ENCODE peak calls at places on chromosomes 13 and 19, in six cellular contexts. J is HCT116, V is A549, C is Panc1, F is HepG2, T is GM23338. L is an unnamed sample.

GRCh38 chr19:33667141-33667540 is 45.4 kb downstream of the CHST8 start:
- DNase-seq in T (no peak), V (no peak), F (no peak), J (no peak), C (no peak), L (no peak)

GRCh38 chr13:48660356-48661076 is 6.8 kb downstream of the CYSLTR2 start:
- DNase-seq in V (no peak), T (no peak), C (no peak), F (no peak), J (no peak), L (peak; percentile 28)

GRCh38 chr13:99062593-99062992 is 84.7 kb upstream of the DOCK9 start:
- DNase-seq in C (no peak), F (no peak), J (no peak), V (no peak), T (no peak), L (no peak)

GRCh38 chr13:72473321-72473720 is 254.1 kb downstream of the MZT1 start:
- DNase-seq in T (no peak), V (no peak), F (no peak), C (no peak), J (no peak), L (no peak)

GRCh38 chr13:77305276-77305675 is 21.6 kb downstream of the MYCBP2 start:
- DNase-seq in V (no peak), J (no peak), C (no peak), T (no peak), F (no peak), L (no peak)

GRCh38 chr19:13024126-13024957 is 29.1 kb downstream of the NFIX start:
- DNase-seq in F (no peak), T (no peak), J (no peak), V (no peak), C (no peak), L (no peak)

GRCh38 chr19:46077815-46078167 is 37.0 kb upstream of the IGFL4 start:
- DNase-seq in V (no peak), C (no peak), F (no peak), J (no peak), T (no peak), L (no peak)

GRCh38 chr19:35742121-35742724 is at the start of gene IGFLR1:
- DNase-seq in C (no peak), V (no peak), T (no peak), J (no peak), F (no peak), L (peak; percentile 88)

GRCh38 chr19:13051581-13052165 is 51.0 kb downstream of the LYL1 start:
- DNase-seq in C (no peak), T (peak; percentile 95), J (no peak), F (peak; percentile 54), V (peak; percentile 14), L (peak; percentile 61)

GRCh38 chr13:27792393-27793218 is at the start of gene GSX1:
- DNase-seq in T (peak; percentile 95), V (peak; percentile 45), C (no peak), J (no peak), F (peak; percentile 18), L (peak; percentile 4)

GRCh38 chr13:44921931-44922758 is 67.1 kb downstream of the NUFIP1 start:
- DNase-seq in F (peak; percentile 81), T (no peak), J (peak; percentile 29), C (peak; percentile 72), V (peak; percentile 92), L (no peak)

GRCh38 chr13:29791997-29792775 is 58.2 kb downstream of the UBL3 start:
- DNase-seq in C (no peak), J (no peak), T (no peak), F (no peak), V (no peak), L (no peak)

GRCh38 chr13:83929147-83929546 is 46.9 kb upstream of the SLITRK1 start:
- DNase-seq in C (no peak), V (no peak), J (no peak), T (no peak), F (no peak), L (no peak)
- TF ChIP-seq REST in C (no peak), V (no peak), J (no peak), T (no peak), F (no peak), L (no peak)

GRCh38 chr13:31168166-31168565 is 6.5 kb upstream of the HSPH1 start:
- DNase-seq in C (no peak), T (no peak), F (no peak), V (no peak), J (no peak), L (no peak)

GRCh38 chr13:31167490-31167889 is 5.8 kb upstream of the HSPH1 start:
- DNase-seq in T (no peak), V (peak; percentile 19), J (no peak), F (peak; percentile 76), C (no peak), L (no peak)

GRCh38 chr13:31166591-31166990 is 4.9 kb upstream of the HSPH1 start:
- DNase-seq in F (peak; percentile 56), V (peak; percentile 16), T (no peak), C (no peak), J (no peak), L (no peak)

GRCh38 chr13:31172001-31172400 is 10.3 kb upstream of the HSPH1 start:
- DNase-seq in C (no peak), V (peak; percentile 15), T (no peak), J (no peak), F (no peak), L (no peak)

GRCh38 chr13:31168736-31169135 is 7.0 kb upstream of the HSPH1 start:
- DNase-seq in V (no peak), C (no peak), J (no peak), T (no peak), F (no peak), L (no peak)
- TF ChIP-seq REST in V (no peak), C (no peak), J (no peak), T (no peak), F (no peak), L (no peak)

DNA sequence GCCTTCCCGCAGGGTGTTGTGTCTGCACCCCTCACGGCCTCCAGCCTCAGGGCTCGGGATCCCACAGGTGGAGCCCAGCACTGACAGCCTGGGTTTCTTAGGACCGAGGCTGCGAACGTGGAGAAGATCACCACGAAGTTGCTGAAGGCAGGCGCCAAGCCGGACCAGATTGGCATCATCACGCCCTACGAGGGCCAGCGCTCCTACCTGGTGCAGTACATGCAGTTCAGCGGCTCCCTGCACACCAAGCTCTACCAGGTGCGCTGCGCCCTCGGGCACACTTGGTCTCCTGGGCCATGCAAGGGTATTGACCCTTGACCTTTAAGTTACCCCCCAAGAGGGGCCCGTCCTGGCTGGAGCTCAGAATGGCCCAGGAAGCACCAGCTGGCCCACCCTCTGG is 29.0 kb downstream of the UPF1 start:
- DNase-seq in J (no peak), C (no peak), V (no peak), T (no peak), F (no peak), L (no peak)
- TF ChIP-seq REST in J (no peak), C (no peak), V (no peak), T (no peak), F (no peak), L (no peak)

GRCh38 chr13:97258801-97259200 is 36.7 kb downstream of the MBNL2 start:
- DNase-seq in T (no peak), J (no peak), F (no peak), C (no peak), V (no peak), L (no peak)

GRCh38 chr13:97257800-97258799 is 36.0 kb downstream of the MBNL2 start:
- DNase-seq in C (no peak), V (peak; percentile 95), T (peak; percentile 79), F (peak; percentile 87), J (peak; percentile 93), L (no peak)

GRCh38 chr13:97261254-97262015 is 39.3 kb downstream of the MBNL2 start:
- DNase-seq in F (no peak), J (no peak), V (no peak), C (no peak), T (no peak), L (no peak)

GRCh38 chr13:97262058-97262457 is 39.9 kb downstream of the MBNL2 start:
- DNase-seq in J (no peak), V (no peak), C (no peak), F (no peak), T (no peak), L (no peak)

GRCh38 chr13:97259787-97260641 is 37.9 kb downstream of the MBNL2 start:
- DNase-seq in J (no peak), T (no peak), V (peak; percentile 77), F (peak; percentile 77), C (no peak), L (no peak)
- TF ChIP-seq REST in J (no peak), T (no peak), V (no peak), F (no peak), C (no peak), L (no peak)

DNA sequence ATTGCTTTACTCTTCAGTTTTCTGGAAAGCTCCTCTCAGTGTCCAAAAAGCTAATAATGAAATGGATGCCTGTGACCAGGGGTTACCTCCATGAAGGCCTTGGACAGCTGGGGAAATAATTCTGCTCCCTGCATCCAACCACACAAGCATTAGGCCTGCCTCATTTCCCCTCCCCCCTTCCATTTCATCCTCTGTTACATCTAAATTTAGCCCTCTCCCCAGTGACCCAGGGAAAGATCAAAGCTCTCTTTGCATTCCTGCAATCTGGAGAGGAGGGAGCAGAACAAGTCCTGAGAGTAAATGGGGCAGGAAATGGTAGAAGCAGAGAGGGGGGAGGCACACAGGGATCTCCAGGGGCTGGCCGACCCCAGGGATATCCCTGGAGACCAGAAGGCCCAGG is 452.7 kb downstream of the TSHZ3 start:
- DNase-seq in C (no peak), J (no peak), T (peak; percentile 65), V (no peak), F (no peak), L (no peak)
- TF ChIP-seq REST in C (no peak), J (no peak), T (no peak), V (no peak), F (no peak), L (no peak)

GRCh38 chr19:10725415-10725814 is 7.5 kb downstream of the DNM2 start:
- DNase-seq in C (no peak), F (no peak), T (no peak), V (no peak), J (no peak), L (no peak)
- TF ChIP-seq REST in C (no peak), F (no peak), T (no peak), V (no peak), J (no peak), L (no peak)

DNA sequence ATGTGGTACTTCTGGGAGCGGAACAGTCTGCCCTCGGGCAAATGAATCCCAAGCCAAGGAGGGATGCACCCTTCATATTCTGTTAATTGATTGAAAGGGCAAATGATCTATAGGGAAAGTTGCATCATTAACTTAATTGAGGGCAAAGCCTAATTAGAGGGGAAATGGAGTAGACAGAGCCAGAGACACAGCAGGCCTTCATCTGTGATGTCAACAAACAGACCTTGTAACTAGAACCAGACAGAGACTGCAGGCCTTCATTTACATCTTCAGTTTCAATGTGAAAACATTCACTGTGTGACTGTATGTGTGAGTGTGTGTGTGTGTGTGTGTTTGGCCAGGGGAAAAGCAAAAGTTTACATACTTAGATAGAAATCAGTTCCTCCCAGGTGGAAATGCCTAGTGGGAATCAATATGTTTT is 126.4 kb downstream of the SPRY2 start:
- DNase-seq in V (peak; percentile 17), F (no peak), J (no peak), C (no peak), T (peak; percentile 37), L (no peak)
- TF ChIP-seq REST in V (no peak), F (no peak), J (no peak), C (no peak), T (no peak), L (no peak)